ENCODE peak calls at places on chromosomes 3 and 15, in seven cellular contexts. L is HTR-8/SVneo; F is AG09309; B is BJ; M is H54; R is tibial artery; X is activated naive CD4-positive, alpha-beta T cell. N is an unnamed sample.

GRCh38 chr3:158267015-158267414 is 157.1 kb downstream of the RSRC1 start:
- DNase-seq in L (no peak), F (no peak), B (no peak), M (no peak), R (no peak), X (no peak), N (no peak)

GRCh38 chr15:33915571-33916407 is 52.5 kb upstream of the CHRM5 start:
- DNase-seq in L (no peak), F (no peak), B (no peak), M (no peak), R (no peak), X (no peak), N (no peak)

GRCh38 chr3:102060814-102061213 is 211.5 kb downstream of the NFKBIZ start:
- DNase-seq in L (no peak), F (no peak), B (no peak), M (peak; percentile 9), R (no peak), X (no peak), N (no peak)

GRCh38 chr3:83890763-83891135 is 1068.0 kb upstream of the CADM2 start:
- DNase-seq in L (no peak), F (no peak), B (no peak), M (no peak), R (no peak), X (no peak), N (peak; percentile 37)

GRCh38 chr15:101045835-101046691 is 126.9 kb downstream of the LRRK1 start:
- DNase-seq in L (no peak), F (no peak), B (no peak), M (no peak), R (peak; percentile 13), X (no peak), N (no peak)

GRCh38 chr15:63277893-63278505 is 594 bp downstream of the APH1B start:
- DNase-seq in L (no peak), F (no peak), B (no peak), M (no peak), R (no peak), X (no peak), N (no peak)

GRCh38 chr3:150145659-150146058 is 175.0 kb upstream of the PFN2 start:
- DNase-seq in L (no peak), F (no peak), B (no peak), M (no peak), R (no peak), X (no peak), N (peak; percentile 23)

GRCh38 chr15:74400915-74401757 is 32.6 kb downstream of the SEMA7A start:
- DNase-seq in L (no peak), F (no peak), B (no peak), M (no peak), R (no peak), X (no peak), N (no peak)

GRCh38 chr3:14552041-14552648 is 12.0 kb upstream of the GRIP2 start:
- DNase-seq in L (no peak), F (no peak), B (no peak), M (no peak), R (no peak), X (no peak), N (no peak)

N was measured in fibroblast of the conjunctiva.